ENCODE peak calls at places on chromosomes 11 and 22, in ten cellular contexts. G is omental fat pad; H is choroid plexus epithelial cell; R is CD4-positive, alpha-beta T cell; Y is Peyer's patch; I is AG04449; S is coronary artery; V is uterus; B is mesothelial cell of epicardium; K is AG09319. U is an unnamed sample.

GRCh38 chr11:35579557-35580396 is 38.5 kb upstream of the FJX1 start:
- DNase-seq in I (peak), Y (no peak), B (no peak), H (peak), R (no peak), V (no peak), G (no peak), K (peak), S (no peak), U (peak)

GRCh38 chr22:31075961-31076360 is 5.2 kb upstream of the SMTN start:
- DNase-seq in Y (peak), H (peak), R (no peak), I (no peak), V (peak), G (no peak), B (no peak), S (peak), K (peak), U (no peak)

GRCh38 chr11:19938051-19938856 is 222.0 kb downstream of the DBX1 start:
- DNase-seq in K (no peak), R (no peak), Y (no peak), B (no peak), I (no peak), G (peak), H (peak), S (peak), V (no peak), U (no peak)

GRCh38 chr11:107011977-107012376 is 6.3 kb downstream of the GUCY1A2 start:
- DNase-seq in R (no peak), V (no peak), Y (no peak), S (no peak), G (no peak), K (no peak), B (no peak), H (peak), I (no peak), U (no peak)

GRCh38 chr11:19389787-19390303 is 149.1 kb upstream of the E2F8 start:
- DNase-seq in B (no peak), Y (no peak), I (no peak), V (no peak), S (no peak), R (no peak), G (no peak), H (peak), K (no peak), U (no peak)

GRCh38 chr11:133905677-133906156 is 51.1 kb downstream of the IGSF9B start:
- DNase-seq in S (no peak), I (no peak), B (no peak), R (no peak), K (no peak), H (no peak), Y (no peak), V (no peak), G (no peak), U (no peak)

GRCh38 chr11:130994043-130994442 is 77.8 kb upstream of the SNX19 start:
- DNase-seq in G (no peak), B (no peak), I (no peak), Y (no peak), R (no peak), K (no peak), H (no peak), V (no peak), S (no peak), U (no peak)

GRCh38 chr22:47053865-47054185 is 291.4 kb downstream of the TBC1D22A start:
- DNase-seq in K (no peak), I (peak), Y (no peak), V (no peak), G (no peak), H (peak), S (no peak), R (no peak), B (no peak), U (peak)

GRCh38 chr11:63614136-63614664 is at the start of gene PLAAT3:
- DNase-seq in S (peak), Y (peak), I (no peak), G (peak), K (no peak), R (peak), V (peak), H (no peak), B (no peak), U (no peak)

GRCh38 chr11:12854829-12855228 is 154.3 kb upstream of the RASSF10 start:
- DNase-seq in Y (no peak), K (no peak), R (no peak), B (no peak), G (no peak), V (no peak), I (no peak), H (no peak), S (no peak), U (no peak)

GRCh38 chr11:123561046-123561781 is 93.2 kb downstream of the SCN3B start:
- DNase-seq in R (no peak), K (no peak), B (no peak), Y (no peak), I (no peak), S (no peak), V (peak), G (no peak), H (peak), U (no peak)

GRCh38 chr11:123973816-123974215 is 3.8 kb downstream of the OR10S1 start:
- DNase-seq in S (no peak), Y (no peak), B (no peak), K (no peak), V (no peak), H (peak), R (no peak), I (peak), G (no peak), U (peak)

GRCh38 chr22:49207008-49207775 is 620.5 kb downstream of the BRD1 start:
- DNase-seq in S (peak), V (no peak), H (no peak), R (no peak), B (peak), K (no peak), G (no peak), Y (peak), I (no peak), U (no peak)

GRCh38 chr11:34239465-34240149 is 118.2 kb downstream of the ABTB2 start:
- DNase-seq in V (no peak), H (no peak), R (no peak), Y (no peak), K (no peak), I (no peak), B (no peak), G (no peak), S (peak), U (no peak)

GRCh38 chr11:120771551-120772060 is 252.3 kb upstream of the TBCEL start:
- DNase-seq in B (no peak), H (no peak), K (no peak), R (no peak), I (no peak), V (no peak), S (no peak), Y (no peak), G (no peak), U (no peak)

GRCh38 chr11:22338465-22338810 is 257 bp downstream of the SLC17A6 start:
- DNase-seq in H (no peak), V (no peak), I (no peak), G (no peak), S (no peak), R (no peak), K (no peak), B (no peak), Y (no peak), U (no peak)

GRCh38 chr11:33802414-33802950 is 28.2 kb upstream of the FBXO3 start:
- DNase-seq in S (no peak), G (no peak), H (peak), K (peak), V (peak), R (no peak), B (no peak), I (peak), Y (no peak), U (peak)

GRCh38 chr11:3153291-3153861 is 11.7 kb downstream of the OSBPL5 start:
- DNase-seq in Y (no peak), V (peak), K (peak), I (no peak), G (no peak), H (peak), S (peak), B (no peak), R (no peak), U (peak)

GRCh38 chr11:18775492-18776292 is 15.9 kb downstream of the PTPN5 start:
- DNase-seq in H (peak), B (peak), I (no peak), Y (peak), K (no peak), S (no peak), R (peak), G (no peak), V (no peak), U (no peak)

GRCh38 chr11:85663080-85663729 is 1.7 kb downstream of the CREBZF start:
- DNase-seq in G (no peak), R (no peak), K (no peak), V (no peak), Y (no peak), H (no peak), I (no peak), B (no peak), S (no peak), U (no peak)

GRCh38 chr11:250740-251299 is 14.0 kb downstream of the PSMD13 start:
- DNase-seq in S (no peak), G (peak), B (no peak), I (no peak), V (no peak), R (peak), Y (peak), K (no peak), H (peak), U (peak)

GRCh38 chr11:108111126-108111525 is 10.2 kb upstream of the ACAT1 start:
- DNase-seq in G (no peak), H (no peak), V (no peak), K (no peak), R (no peak), B (no peak), I (no peak), Y (no peak), S (no peak), U (no peak)

GRCh38 chr11:2804701-2805387 is 80.7 kb downstream of the CDKN1C start:
- DNase-seq in K (no peak), R (no peak), B (peak), G (peak), I (no peak), H (no peak), S (peak), V (peak), Y (peak), U (no peak)

GRCh38 chr22:49349841-49350381 is 477.8 kb downstream of the BRD1 start:
- DNase-seq in Y (no peak), I (no peak), G (no peak), H (no peak), K (no peak), S (peak), V (no peak), B (no peak), R (no peak), U (no peak)

GRCh38 chr22:41925783-41926460 is 684 bp downstream of the TNFRSF13C start:
- DNase-seq in Y (peak), I (no peak), G (no peak), R (peak), S (no peak), V (no peak), K (no peak), B (no peak), H (peak), U (no peak)

GRCh38 chr11:75773595-75774353 is 5.2 kb downstream of the DGAT2 start:
- DNase-seq in Y (peak), V (no peak), S (no peak), K (no peak), H (no peak), R (no peak), I (no peak), G (no peak), B (no peak), U (no peak)

GRCh38 chr22:39661501-39661841 is 90.9 kb downstream of the CACNA1I start:
- DNase-seq in G (no peak), V (no peak), K (no peak), I (no peak), B (no peak), S (no peak), H (no peak), Y (no peak), R (no peak), U (no peak)

GRCh38 chr11:57323503-57324153 is 1.1 kb downstream of the TNKS1BP1 start:
- DNase-seq in G (no peak), K (no peak), S (no peak), V (no peak), Y (no peak), R (no peak), I (no peak), B (no peak), H (peak), U (no peak)

GRCh38 chr11:100105605-100106358 is 581.3 kb upstream of the ARHGAP42 start:
- DNase-seq in R (no peak), B (no peak), I (no peak), Y (no peak), H (no peak), K (no peak), V (no peak), G (no peak), S (no peak), U (no peak)

GRCh38 chr22:35921777-35922176 is 106.8 kb downstream of the RBFOX2 start:
- DNase-seq in I (peak), S (no peak), H (peak), G (no peak), K (peak), R (no peak), B (no peak), V (peak), Y (no peak), U (peak)

GRCh38 chr11:5004429-5005274 is 10.0 kb downstream of the OR51L1 start:
- DNase-seq in V (no peak), R (no peak), Y (no peak), H (peak), I (peak), K (peak), B (no peak), S (no peak), G (peak), U (peak)

GRCh38 chr22:43293259-43293658 is 49.9 kb downstream of the SCUBE1 start:
- DNase-seq in B (no peak), S (no peak), V (no peak), G (no peak), Y (no peak), H (no peak), I (no peak), R (no peak), K (peak), U (no peak)

GRCh38 chr11:1827095-1827797 is 7.5 kb upstream of the SYT8 start:
- DNase-seq in Y (no peak), I (peak), H (peak), S (peak), K (no peak), G (no peak), R (no peak), B (no peak), V (no peak), U (peak)

GRCh38 chr11:114438303-114438702 is 964 bp upstream of the REXO2 start:
- DNase-seq in G (no peak), S (no peak), H (peak), I (no peak), B (no peak), R (no peak), Y (no peak), K (no peak), V (no peak), U (no peak)

GRCh38 chr11:68969386-68969785 is 11.4 kb downstream of the MRGPRD start:
- DNase-seq in H (no peak), V (peak), Y (no peak), G (peak), S (peak), R (no peak), I (no peak), K (no peak), B (no peak), U (no peak)

GRCh38 chr22:35418088-35418487 is 18.1 kb downstream of the MCM5 start:
- DNase-seq in V (no peak), G (no peak), Y (no peak), H (no peak), R (no peak), K (no peak), I (no peak), S (no peak), B (no peak), U (no peak)

GRCh38 chr11:64238999-64239398 is 1.9 kb upstream of the FKBP2 start:
- DNase-seq in H (no peak), K (no peak), V (no peak), R (no peak), B (no peak), S (no peak), Y (no peak), I (no peak), G (no peak), U (no peak)

DNA sequence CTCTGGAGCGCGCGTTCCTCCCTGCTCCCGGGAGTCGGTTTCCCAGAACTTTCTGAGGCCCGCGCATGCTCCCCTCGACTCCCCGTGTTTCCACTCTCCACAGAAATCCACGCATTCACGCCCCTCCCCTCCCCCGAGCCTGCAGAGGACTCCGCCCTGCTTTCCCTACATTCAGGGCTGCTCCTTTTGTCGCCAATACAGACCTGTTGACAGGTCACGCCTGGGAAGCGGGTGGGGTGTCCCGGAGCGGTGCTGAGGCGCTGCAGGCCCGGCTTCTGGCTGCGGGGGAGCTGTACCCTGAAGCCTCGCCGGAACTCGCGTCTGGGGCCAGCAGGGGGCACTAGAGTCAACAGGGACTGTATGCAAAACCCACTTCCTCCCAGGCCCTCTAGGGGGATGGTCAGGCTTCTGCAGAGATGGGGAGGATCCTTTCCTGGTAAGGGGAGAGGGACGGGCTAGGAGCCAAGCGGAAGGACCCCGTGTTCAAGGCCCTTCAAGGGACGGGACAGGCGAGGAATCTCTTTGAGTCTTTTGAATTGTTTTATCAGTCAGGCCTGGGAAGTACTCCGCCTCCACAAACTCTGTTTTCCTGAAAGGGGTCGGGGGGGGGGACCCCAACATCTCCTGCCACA is at the start of gene PRAME:
- DNase-seq in B (no peak), G (no peak), I (no peak), H (peak), R (peak), V (no peak), Y (peak), K (no peak), S (no peak), U (no peak)
- TF ChIP-seq CTCF in B (peak), G (no peak), I (peak), H (peak), R (peak), V (no peak), Y (peak), K (peak), S (no peak), U (peak)

GRCh38 chr11:66282468-66283455 is 4.8 kb downstream of the CNIH2 start:
- DNase-seq in B (peak), R (peak), Y (peak), I (peak), S (peak), K (peak), G (peak), V (peak), H (peak), U (peak)
- TF ChIP-seq CTCF in B (peak), R (peak), Y (peak), I (peak), S (peak), K (peak), G (no peak), V (peak), H (peak), U (peak)

GRCh38 chr11:88701816-88702215 is 364.0 kb downstream of the GRM5 start:
- DNase-seq in I (no peak), G (no peak), S (no peak), V (no peak), H (no peak), R (no peak), K (no peak), Y (no peak), B (no peak), U (no peak)
- TF ChIP-seq CTCF in I (no peak), G (no peak), S (no peak), V (no peak), H (no peak), R (no peak), K (no peak), Y (no peak), B (no peak), U (no peak)

GRCh38 chr11:61828629-61829407 is 718 bp downstream of the FADS2 start:
- DNase-seq in B (peak), R (no peak), K (no peak), V (peak), I (no peak), Y (peak), G (no peak), S (peak), H (peak), U (no peak)
- TF ChIP-seq CTCF in B (no peak), R (peak), K (peak), V (peak), I (peak), Y (no peak), G (no peak), S (peak), H (peak), U (peak)